ENCODE peak calls at places on chromosome 3, in six cellular contexts. H, T, A, E, K and W are unnamed samples.

GRCh38 chr3:13424111-13424844 is 4.2 kb upstream of the NUP210 start:
- DNase-seq in H (no peak), T (no peak), A (no peak), E (no peak), K (no peak), W (no peak)

GRCh38 chr3:54168451-54168850 is 46.1 kb downstream of the CACNA2D3 start:
- DNase-seq in H (no peak), T (no peak), A (no peak), E (no peak), K (no peak), W (no peak)

GRCh38 chr3:47889001-47889757 is 86.2 kb downstream of the DHX30 start:
- DNase-seq in H (no peak), T (no peak), A (no peak), E (no peak), K (no peak), W (no peak)

GRCh38 chr3:71723452-71724170 is 1.6 kb downstream of the EIF4E3 start:
- DNase-seq in H (no peak), T (no peak), A (no peak), E (no peak), K (no peak), W (no peak)

GRCh38 chr3:190346541-190346940 is 24.3 kb upstream of the CLDN1 start:
- DNase-seq in H (no peak), T (no peak), A (no peak), E (no peak), K (peak; percentile 39), W (no peak)

GRCh38 chr3:57434041-57434440 is 110.1 kb downstream of the DNAH12 start:
- DNase-seq in H (no peak), T (no peak), A (no peak), E (no peak), K (peak; percentile 33), W (no peak)

GRCh38 chr3:187967982-187968381 is 186.0 kb upstream of the LPP start:
- DNase-seq in H (no peak), T (no peak), A (no peak), E (no peak), K (peak; percentile 28), W (no peak)

GRCh38 chr3:70716832-70717231 is 404.4 kb upstream of the MDFIC2 start:
- DNase-seq in H (no peak), T (no peak), A (no peak), E (peak; percentile 25), K (peak; percentile 37), W (no peak)

GRCh38 chr3:78957456-78957855 is 810.3 kb downstream of the ROBO1 start:
- DNase-seq in H (no peak), T (no peak), A (no peak), E (no peak), K (no peak), W (peak; percentile 76)

GRCh38 chr3:23629181-23629893 is 176.4 kb upstream of the UBE2E1 start:
- DNase-seq in H (no peak), T (no peak), A (no peak), E (no peak), K (peak; percentile 90), W (peak; percentile 82)

GRCh38 chr3:112688819-112689218 is 47.9 kb upstream of the CCDC80 start:
- DNase-seq in H (no peak), T (no peak), A (no peak), E (no peak), K (peak; percentile 63), W (no peak)

GRCh38 chr3:14222457-14222856 is 43.8 kb downstream of the LSM3 start:
- DNase-seq in H (no peak), T (no peak), A (no peak), E (no peak), K (no peak), W (no peak)

GRCh38 chr3:174862101-174862500 is 3.0 kb downstream of the NAALADL2 start:
- DNase-seq in H (no peak), T (no peak), A (no peak), E (peak; percentile 11), K (no peak), W (no peak)

GRCh38 chr3:4571690-4572334 is 78.7 kb downstream of the ITPR1 start:
- DNase-seq in H (no peak), T (no peak), A (no peak), E (no peak), K (peak; percentile 9), W (no peak)
- TF ChIP-seq CTCF in H (peak; percentile 16), T (no peak), A (peak; percentile 17), E (no peak), K (no peak), W (peak; percentile 2)

GRCh38 chr3:109336272-109336957 is 931 bp downstream of the DPPA4 start:
- DNase-seq in H (no peak), T (no peak), A (no peak), E (no peak), K (peak; percentile 64), W (no peak)
- H3K4me3 ChIP-seq in H (no peak overlapping the region), T (no peak overlapping the region), A (no peak overlapping the region), E (no peak overlapping the region), K (no peak overlapping the region), W (peak overlapping the region; percentile 47)

GRCh38 chr3:121822973-121823372 is 11.9 kb downstream of the IQCB1 start:
- DNase-seq in H (no peak), T (no peak), A (no peak), E (no peak), K (no peak), W (no peak)
- TF ChIP-seq CTCF in H (no peak), T (no peak), A (no peak), E (no peak), K (no peak), W (no peak)

GRCh38 chr3:144098691-144099090 is 127.1 kb downstream of the DIPK2A start:
- DNase-seq in H (no peak), T (no peak), A (no peak), E (no peak), K (no peak), W (no peak)

GRCh38 chr3:144097144-144097543 is 125.5 kb downstream of the DIPK2A start:
- DNase-seq in H (no peak), T (no peak), A (no peak), E (no peak), K (no peak), W (no peak)

GRCh38 chr3:144096016-144096415 is 124.4 kb downstream of the DIPK2A start:
- DNase-seq in H (no peak), T (no peak), A (no peak), E (no peak), K (no peak), W (no peak)
- H3K4me3 ChIP-seq in H (no peak overlapping the region), T (no peak overlapping the region), A (no peak overlapping the region), E (no peak overlapping the region), K (no peak overlapping the region), W (no peak overlapping the region)

GRCh38 chr3:101729586-101729985 is 5.2 kb downstream of the CEP97 start:
- DNase-seq in H (no peak), T (no peak), A (no peak), E (no peak), K (no peak), W (no peak)
- TF ChIP-seq CTCF in H (no peak), T (no peak), A (no peak), E (no peak), K (no peak), W (no peak)

GRCh38 chr3:130896101-130896500 is 2.2 kb downstream of the ATP2C1 start:
- DNase-seq in H (no peak), T (no peak), A (no peak), E (no peak), K (peak; percentile 29), W (no peak)
- H3K4me3 ChIP-seq in H (no peak overlapping the region), T (no peak overlapping the region), A (peak overlapping the region; percentile 86), E (peak overlapping the region; percentile 66), K (no peak overlapping the region), W (no peak overlapping the region)